ENCODE peak calls at places on chromosomes 16 and 17, in four cellular contexts. T is LoVo, P is G401, M is endodermal cell. H is an unnamed sample.

GRCh38 chr16:28538733-28539596 is at the start of gene NUPR1:
- DNase-seq in M (peak), P (peak), T (peak), H (peak)

GRCh38 chr16:17070882-17071592 is 399.7 kb downstream of the XYLT1 start:
- DNase-seq in M (peak), P (no peak), T (no peak), H (peak)

GRCh38 chr17:3381957-3382356 is 4.2 kb downstream of the OR3A2 start:
- DNase-seq in M (no peak), T (no peak), P (no peak), H (no peak)

GRCh38 chr16:24253192-24253591 is 2.9 kb upstream of the CACNG3 start:
- DNase-seq in M (peak), P (peak), T (peak), H (peak)

GRCh38 chr17:13027246-13027645 is 9.4 kb upstream of the ELAC2 start:
- DNase-seq in T (no peak), P (no peak), M (no peak), H (no peak)

GRCh38 chr16:9048302-9048700 is 43.1 kb upstream of the HAPSTR1 start:
- DNase-seq in P (no peak), T (no peak), M (no peak), H (no peak)

GRCh38 chr16:64051826-64052225 is 1070.0 kb downstream of the CDH11 start:
- DNase-seq in P (peak), M (peak), T (no peak), H (no peak)

GRCh38 chr16:14629612-14629918 is 495 bp downstream of the PARN start:
- DNase-seq in P (peak), T (no peak), M (no peak), H (no peak)

GRCh38 chr16:49280022-49280741 is 1.5 kb downstream of the CBLN1 start:
- DNase-seq in M (peak), P (peak), T (no peak), H (no peak)

GRCh38 chr16:89002851-89003830 is 26.1 kb upstream of the CBFA2T3 start:
- DNase-seq in T (no peak), M (no peak), P (peak), H (no peak)

GRCh38 chr16:53605356-53605755 is 98.3 kb downstream of the RPGRIP1L start:
- DNase-seq in M (no peak), T (no peak), P (no peak), H (no peak)

GRCh38 chr17:18184143-18185007 is 747 bp downstream of the ALKBH5 start:
- DNase-seq in P (no peak), T (no peak), M (peak), H (peak)

GRCh38 chr17:70621593-70621992 is 452.3 kb downstream of the KCNJ2 start:
- DNase-seq in M (no peak), P (no peak), T (no peak), H (no peak)

H was measured in cerebellum.